ENCODE peak calls at places on chromosomes 5 and 9, in ten cellular contexts. One of them, this sample, is unnamed.

GRCh38 chr5:133106761-133107572 is 55.2 kb downstream of the HSPA4 start:
- DNase-seq in M059J: peak
- DNase-seq in RWPE1: no peak
- DNase-seq in EL: no peak
- DNase-seq in activated T-helper 1 cell treated with Interleukin-2 at 50 U/mL for 16 hours: no peak
- DNase-seq in heart left ventricle: no peak
- DNase-seq in GM13977: no peak
- DNase-seq in ACHN: no peak
- DNase-seq in SK-N-DZ: no peak
- DNase-seq in NCI-H748 treated with DMSO at 0.1 percent for 48 hours: no peak
- DNase-seq in this sample: no peak

GRCh38 chr5:122313001-122313402 is 965 bp downstream of the SNCAIP start:
- DNase-seq in M059J: no peak
- DNase-seq in RWPE1: no peak
- DNase-seq in EL: peak
- DNase-seq in activated T-helper 1 cell treated with Interleukin-2 at 50 U/mL for 16 hours: no peak
- DNase-seq in heart left ventricle: no peak
- DNase-seq in GM13977: no peak
- DNase-seq in ACHN: no peak
- DNase-seq in SK-N-DZ: no peak
- DNase-seq in NCI-H748 treated with DMSO at 0.1 percent for 48 hours: peak
- DNase-seq in this sample: peak

GRCh38 chr5:170553218-170553617 is 49.4 kb downstream of the KCNIP1 start:
- DNase-seq in M059J: no peak
- DNase-seq in RWPE1: no peak
- DNase-seq in EL: no peak
- DNase-seq in activated T-helper 1 cell treated with Interleukin-2 at 50 U/mL for 16 hours: no peak
- DNase-seq in heart left ventricle: no peak
- DNase-seq in GM13977: no peak
- DNase-seq in ACHN: no peak
- DNase-seq in SK-N-DZ: no peak
- DNase-seq in NCI-H748 treated with DMSO at 0.1 percent for 48 hours: no peak
- DNase-seq in this sample: no peak

GRCh38 chr5:66246621-66247020 is 102.5 kb downstream of the SREK1 start:
- DNase-seq in M059J: peak
- DNase-seq in RWPE1: peak
- DNase-seq in EL: peak
- DNase-seq in activated T-helper 1 cell treated with Interleukin-2 at 50 U/mL for 16 hours: no peak
- DNase-seq in heart left ventricle: no peak
- DNase-seq in GM13977: no peak
- DNase-seq in ACHN: peak
- DNase-seq in SK-N-DZ: no peak
- DNase-seq in NCI-H748 treated with DMSO at 0.1 percent for 48 hours: no peak
- DNase-seq in this sample: peak

GRCh38 chr9:134369416-134370212 is 43.4 kb downstream of the RXRA start:
- DNase-seq in M059J: no peak
- DNase-seq in RWPE1: no peak
- DNase-seq in EL: no peak
- DNase-seq in activated T-helper 1 cell treated with Interleukin-2 at 50 U/mL for 16 hours: no peak
- DNase-seq in heart left ventricle: no peak
- DNase-seq in GM13977: no peak
- DNase-seq in ACHN: no peak
- DNase-seq in SK-N-DZ: no peak
- DNase-seq in NCI-H748 treated with DMSO at 0.1 percent for 48 hours: no peak
- DNase-seq in this sample: no peak

GRCh38 chr5:69035665-69036064 is 58.1 kb upstream of the SLC30A5 start:
- DNase-seq in M059J: peak
- DNase-seq in RWPE1: peak
- DNase-seq in EL: peak
- DNase-seq in activated T-helper 1 cell treated with Interleukin-2 at 50 U/mL for 16 hours: no peak
- DNase-seq in heart left ventricle: no peak
- DNase-seq in GM13977: no peak
- DNase-seq in ACHN: no peak
- DNase-seq in SK-N-DZ: peak
- DNase-seq in NCI-H748 treated with DMSO at 0.1 percent for 48 hours: no peak
- DNase-seq in this sample: no peak

GRCh38 chr9:119441338-119441737 is 72.1 kb upstream of the BRINP1 start:
- DNase-seq in M059J: no peak
- DNase-seq in RWPE1: no peak
- DNase-seq in EL: no peak
- DNase-seq in activated T-helper 1 cell treated with Interleukin-2 at 50 U/mL for 16 hours: no peak
- DNase-seq in heart left ventricle: no peak
- DNase-seq in GM13977: no peak
- DNase-seq in ACHN: no peak
- DNase-seq in SK-N-DZ: no peak
- DNase-seq in NCI-H748 treated with DMSO at 0.1 percent for 48 hours: no peak
- DNase-seq in this sample: no peak

GRCh38 chr5:180126716-180127681 is 55.4 kb upstream of the RNF130 start:
- DNase-seq in M059J: no peak
- DNase-seq in RWPE1: peak
- DNase-seq in EL: no peak
- DNase-seq in activated T-helper 1 cell treated with Interleukin-2 at 50 U/mL for 16 hours: no peak
- DNase-seq in heart left ventricle: no peak
- DNase-seq in GM13977: peak
- DNase-seq in ACHN: peak
- DNase-seq in SK-N-DZ: no peak
- DNase-seq in NCI-H748 treated with DMSO at 0.1 percent for 48 hours: no peak
- DNase-seq in this sample: peak

GRCh38 chr9:124282442-124283231 is 24.9 kb downstream of the NEK6 start:
- DNase-seq in M059J: no peak
- DNase-seq in RWPE1: no peak
- DNase-seq in EL: no peak
- DNase-seq in activated T-helper 1 cell treated with Interleukin-2 at 50 U/mL for 16 hours: no peak
- DNase-seq in heart left ventricle: peak
- DNase-seq in GM13977: no peak
- DNase-seq in ACHN: no peak
- DNase-seq in SK-N-DZ: no peak
- DNase-seq in NCI-H748 treated with DMSO at 0.1 percent for 48 hours: no peak
- DNase-seq in this sample: peak

GRCh38 chr9:3858961-3859360 is 333.2 kb upstream of the RFX3 start:
- DNase-seq in M059J: peak
- DNase-seq in RWPE1: no peak
- DNase-seq in EL: peak
- DNase-seq in activated T-helper 1 cell treated with Interleukin-2 at 50 U/mL for 16 hours: no peak
- DNase-seq in heart left ventricle: no peak
- DNase-seq in GM13977: no peak
- DNase-seq in ACHN: peak
- DNase-seq in SK-N-DZ: no peak
- DNase-seq in NCI-H748 treated with DMSO at 0.1 percent for 48 hours: no peak
- DNase-seq in this sample: no peak

GRCh38 chr9:127746959-127747569 is 12.0 kb upstream of the TOR2A start:
- DNase-seq in M059J: no peak
- DNase-seq in RWPE1: no peak
- DNase-seq in EL: no peak
- DNase-seq in activated T-helper 1 cell treated with Interleukin-2 at 50 U/mL for 16 hours: no peak
- DNase-seq in heart left ventricle: no peak
- DNase-seq in GM13977: no peak
- DNase-seq in ACHN: no peak
- DNase-seq in SK-N-DZ: no peak
- DNase-seq in NCI-H748 treated with DMSO at 0.1 percent for 48 hours: no peak
- DNase-seq in this sample: no peak

GRCh38 chr5:157486861-157487260 is 26.8 kb downstream of the NIPAL4 start:
- DNase-seq in M059J: no peak
- DNase-seq in RWPE1: no peak
- DNase-seq in EL: no peak
- DNase-seq in activated T-helper 1 cell treated with Interleukin-2 at 50 U/mL for 16 hours: no peak
- DNase-seq in heart left ventricle: no peak
- DNase-seq in GM13977: peak
- DNase-seq in ACHN: no peak
- DNase-seq in SK-N-DZ: peak
- DNase-seq in NCI-H748 treated with DMSO at 0.1 percent for 48 hours: no peak
- DNase-seq in this sample: no peak

GRCh38 chr5:53476531-53477480 is 3.6 kb upstream of the FST start:
- DNase-seq in M059J: no peak
- DNase-seq in RWPE1: no peak
- DNase-seq in EL: no peak
- DNase-seq in activated T-helper 1 cell treated with Interleukin-2 at 50 U/mL for 16 hours: no peak
- DNase-seq in heart left ventricle: no peak
- DNase-seq in GM13977: no peak
- DNase-seq in ACHN: no peak
- DNase-seq in SK-N-DZ: no peak
- DNase-seq in NCI-H748 treated with DMSO at 0.1 percent for 48 hours: no peak
- DNase-seq in this sample: no peak

GRCh38 chr5:149775785-149776184 is 45.7 kb downstream of the PPARGC1B start:
- DNase-seq in M059J: no peak
- DNase-seq in RWPE1: no peak
- DNase-seq in EL: peak
- DNase-seq in activated T-helper 1 cell treated with Interleukin-2 at 50 U/mL for 16 hours: no peak
- DNase-seq in heart left ventricle: no peak
- DNase-seq in GM13977: peak
- DNase-seq in ACHN: peak
- DNase-seq in SK-N-DZ: peak
- DNase-seq in NCI-H748 treated with DMSO at 0.1 percent for 48 hours: no peak
- DNase-seq in this sample: no peak

GRCh38 chr5:82365744-82366228 is 87.6 kb upstream of the RPS23 start:
- DNase-seq in M059J: peak
- DNase-seq in RWPE1: peak
- DNase-seq in EL: peak
- DNase-seq in activated T-helper 1 cell treated with Interleukin-2 at 50 U/mL for 16 hours: no peak
- DNase-seq in heart left ventricle: no peak
- DNase-seq in GM13977: no peak
- DNase-seq in ACHN: no peak
- DNase-seq in SK-N-DZ: no peak
- DNase-seq in NCI-H748 treated with DMSO at 0.1 percent for 48 hours: no peak
- DNase-seq in this sample: no peak

GRCh38 chr9:1253098-1253979 is 203.2 kb downstream of the DMRT2 start:
- DNase-seq in M059J: no peak
- DNase-seq in RWPE1: no peak
- DNase-seq in EL: peak
- DNase-seq in activated T-helper 1 cell treated with Interleukin-2 at 50 U/mL for 16 hours: no peak
- DNase-seq in heart left ventricle: no peak
- DNase-seq in GM13977: no peak
- DNase-seq in ACHN: no peak
- DNase-seq in SK-N-DZ: no peak
- DNase-seq in NCI-H748 treated with DMSO at 0.1 percent for 48 hours: no peak
- DNase-seq in this sample: no peak

GRCh38 chr9:91905958-91906585 is 44.0 kb downstream of the ROR2 start:
- DNase-seq in M059J: peak
- DNase-seq in RWPE1: peak
- DNase-seq in EL: no peak
- DNase-seq in activated T-helper 1 cell treated with Interleukin-2 at 50 U/mL for 16 hours: peak
- DNase-seq in heart left ventricle: no peak
- DNase-seq in GM13977: peak
- DNase-seq in ACHN: peak
- DNase-seq in SK-N-DZ: no peak
- DNase-seq in NCI-H748 treated with DMSO at 0.1 percent for 48 hours: no peak
- DNase-seq in this sample: no peak

GRCh38 chr5:100794844-100795243 is 108.2 kb downstream of the ST8SIA4 start:
- DNase-seq in M059J: no peak
- DNase-seq in RWPE1: no peak
- DNase-seq in EL: no peak
- DNase-seq in activated T-helper 1 cell treated with Interleukin-2 at 50 U/mL for 16 hours: no peak
- DNase-seq in heart left ventricle: no peak
- DNase-seq in GM13977: no peak
- DNase-seq in ACHN: no peak
- DNase-seq in SK-N-DZ: no peak
- DNase-seq in NCI-H748 treated with DMSO at 0.1 percent for 48 hours: no peak
- DNase-seq in this sample: no peak

GRCh38 chr5:66708368-66708767 is 112.2 kb downstream of the MAST4 start:
- DNase-seq in M059J: no peak
- DNase-seq in RWPE1: no peak
- DNase-seq in EL: no peak
- DNase-seq in activated T-helper 1 cell treated with Interleukin-2 at 50 U/mL for 16 hours: no peak
- DNase-seq in heart left ventricle: no peak
- DNase-seq in GM13977: peak
- DNase-seq in ACHN: no peak
- DNase-seq in SK-N-DZ: no peak
- DNase-seq in NCI-H748 treated with DMSO at 0.1 percent for 48 hours: no peak
- DNase-seq in this sample: no peak

GRCh38 chr5:78586251-78586650 is 62.3 kb downstream of the LHFPL2 start:
- DNase-seq in M059J: peak
- DNase-seq in RWPE1: peak
- DNase-seq in EL: peak
- DNase-seq in activated T-helper 1 cell treated with Interleukin-2 at 50 U/mL for 16 hours: no peak
- DNase-seq in heart left ventricle: peak
- DNase-seq in GM13977: no peak
- DNase-seq in ACHN: peak
- DNase-seq in SK-N-DZ: no peak
- DNase-seq in NCI-H748 treated with DMSO at 0.1 percent for 48 hours: no peak
- DNase-seq in this sample: peak

GRCh38 chr9:35280394-35280793 is 118.6 kb downstream of the UNC13B start:
- DNase-seq in M059J: no peak
- DNase-seq in RWPE1: no peak
- DNase-seq in EL: no peak
- DNase-seq in activated T-helper 1 cell treated with Interleukin-2 at 50 U/mL for 16 hours: no peak
- DNase-seq in heart left ventricle: no peak
- DNase-seq in GM13977: no peak
- DNase-seq in ACHN: no peak
- DNase-seq in SK-N-DZ: no peak
- DNase-seq in NCI-H748 treated with DMSO at 0.1 percent for 48 hours: no peak
- DNase-seq in this sample: no peak

GRCh38 chr5:143886621-143887301 is 74.8 kb downstream of the HMHB1 start:
- DNase-seq in M059J: peak
- DNase-seq in RWPE1: no peak
- DNase-seq in EL: no peak
- DNase-seq in activated T-helper 1 cell treated with Interleukin-2 at 50 U/mL for 16 hours: no peak
- DNase-seq in heart left ventricle: no peak
- DNase-seq in GM13977: no peak
- DNase-seq in ACHN: no peak
- DNase-seq in SK-N-DZ: no peak
- DNase-seq in NCI-H748 treated with DMSO at 0.1 percent for 48 hours: no peak
- DNase-seq in this sample: peak

GRCh38 chr5:161085081-161085480 is 233.1 kb upstream of the ATP10B start:
- DNase-seq in M059J: no peak
- DNase-seq in RWPE1: no peak
- DNase-seq in EL: no peak
- DNase-seq in activated T-helper 1 cell treated with Interleukin-2 at 50 U/mL for 16 hours: no peak
- DNase-seq in heart left ventricle: no peak
- DNase-seq in GM13977: no peak
- DNase-seq in ACHN: no peak
- DNase-seq in SK-N-DZ: no peak
- DNase-seq in NCI-H748 treated with DMSO at 0.1 percent for 48 hours: no peak
- DNase-seq in this sample: no peak

GRCh38 chr5:172441262-172441751 is 13.0 kb downstream of the SH3PXD2B start:
- DNase-seq in M059J: no peak
- DNase-seq in RWPE1: no peak
- DNase-seq in EL: no peak
- DNase-seq in activated T-helper 1 cell treated with Interleukin-2 at 50 U/mL for 16 hours: no peak
- DNase-seq in heart left ventricle: peak
- DNase-seq in GM13977: no peak
- DNase-seq in ACHN: no peak
- DNase-seq in SK-N-DZ: no peak
- DNase-seq in NCI-H748 treated with DMSO at 0.1 percent for 48 hours: no peak
- DNase-seq in this sample: no peak

GRCh38 chr5:137753986-137754235 is 252 bp downstream of the HNRNPA0 start:
- DNase-seq in M059J: no peak
- DNase-seq in RWPE1: no peak
- DNase-seq in EL: no peak
- DNase-seq in activated T-helper 1 cell treated with Interleukin-2 at 50 U/mL for 16 hours: no peak
- DNase-seq in heart left ventricle: no peak
- DNase-seq in GM13977: no peak
- DNase-seq in ACHN: no peak
- DNase-seq in SK-N-DZ: no peak
- DNase-seq in NCI-H748 treated with DMSO at 0.1 percent for 48 hours: no peak
- DNase-seq in this sample: no peak

GRCh38 chr5:177081859-177082258 is 4.9 kb upstream of the FGFR4 start:
- DNase-seq in M059J: no peak
- DNase-seq in RWPE1: no peak
- DNase-seq in EL: no peak
- DNase-seq in activated T-helper 1 cell treated with Interleukin-2 at 50 U/mL for 16 hours: no peak
- DNase-seq in heart left ventricle: no peak
- DNase-seq in GM13977: no peak
- DNase-seq in ACHN: no peak
- DNase-seq in SK-N-DZ: no peak
- DNase-seq in NCI-H748 treated with DMSO at 0.1 percent for 48 hours: no peak
- DNase-seq in this sample: no peak

GRCh38 chr5:65742565-65743231 is 20.7 kb downstream of the NLN start:
- DNase-seq in M059J: peak
- DNase-seq in RWPE1: peak
- DNase-seq in EL: peak
- DNase-seq in activated T-helper 1 cell treated with Interleukin-2 at 50 U/mL for 16 hours: no peak
- DNase-seq in heart left ventricle: no peak
- DNase-seq in GM13977: peak
- DNase-seq in ACHN: peak
- DNase-seq in SK-N-DZ: peak
- DNase-seq in NCI-H748 treated with DMSO at 0.1 percent for 48 hours: peak
- DNase-seq in this sample: peak

GRCh38 chr9:72128526-72128925 is 20.7 kb upstream of the GDA start:
- DNase-seq in M059J: no peak
- DNase-seq in RWPE1: no peak
- DNase-seq in EL: no peak
- DNase-seq in activated T-helper 1 cell treated with Interleukin-2 at 50 U/mL for 16 hours: no peak
- DNase-seq in heart left ventricle: no peak
- DNase-seq in GM13977: no peak
- DNase-seq in ACHN: no peak
- DNase-seq in SK-N-DZ: no peak
- DNase-seq in NCI-H748 treated with DMSO at 0.1 percent for 48 hours: no peak
- DNase-seq in this sample: no peak